ENCODE peak calls at places on chromosomes 5 and 9, in nine cellular contexts. Y, Q, Z, V, D, W, I, L and U are unnamed samples. For H3K27me3, the result is how much of the 10 kb centered on the place peaks cover.

GRCh38 chr5:154723740-154724505 is 31.3 kb upstream of the LARP1 start:
- DNase-seq in Y (no peak), Q (no peak), Z (no peak), V (no peak), D (no peak), W (no peak), I (peak), L (no peak), U (no peak)

GRCh38 chr9:136239963-136240330 is 5.7 kb downstream of the QSOX2 start:
- DNase-seq in Y (no peak), Q (no peak), Z (no peak), V (no peak), D (no peak), W (no peak), I (no peak), L (no peak), U (no peak)

GRCh38 chr5:73469878-73470277 is 21.3 kb upstream of the FOXD1 start:
- DNase-seq in Y (no peak), Q (no peak), Z (no peak), V (no peak), D (no peak), W (no peak), I (no peak), L (no peak), U (no peak)

GRCh38 chr9:136764301-136764891 is at the start of gene LCN15:
- DNase-seq in Y (no peak), Q (no peak), Z (no peak), V (peak), D (no peak), W (no peak), I (no peak), L (no peak), U (no peak)

GRCh38 chr5:150296496-150296895 is 6.2 kb downstream of the ARSI start:
- DNase-seq in Y (no peak), Q (no peak), Z (no peak), V (peak), D (no peak), W (no peak), I (no peak), L (no peak), U (no peak)

GRCh38 chr9:88722753-88723152 is 187.8 kb downstream of the NXNL2 start:
- DNase-seq in Y (no peak), Q (no peak), Z (no peak), V (no peak), D (no peak), W (no peak), I (no peak), L (no peak), U (no peak)

GRCh38 chr9:33408087-33408486 is 5.7 kb upstream of the AQP7 start:
- DNase-seq in Y (no peak), Q (no peak), Z (no peak), V (no peak), D (no peak), W (no peak), I (no peak), L (no peak), U (no peak)

GRCh38 chr5:132065351-132065937 is 5.0 kb downstream of the IL3 start:
- DNase-seq in Y (no peak), Q (no peak), Z (peak), V (peak), D (peak), W (peak), I (peak), L (peak), U (no peak)

GRCh38 chr9:93473411-93473810 is 20.0 kb upstream of the FAM120AOS start:
- DNase-seq in Y (no peak), Q (no peak), Z (no peak), V (no peak), D (no peak), W (no peak), I (no peak), L (no peak), U (no peak)

GRCh38 chr5:150598821-150599273 is 41.6 kb upstream of the SYNPO start:
- DNase-seq in Y (no peak), Q (no peak), Z (no peak), V (peak), D (no peak), W (peak), I (no peak), L (no peak), U (no peak)

GRCh38 chr9:121280715-121281613 is 13.0 kb downstream of the GSN start:
- DNase-seq in Y (no peak), Q (no peak), Z (no peak), V (no peak), D (no peak), W (no peak), I (no peak), L (no peak), U (no peak)

GRCh38 chr5:126369995-126370731 is 53.0 kb upstream of the GRAMD2B start:
- DNase-seq in Y (no peak), Q (no peak), Z (peak), V (no peak), D (no peak), W (no peak), I (peak), L (no peak), U (no peak)

GRCh38 chr9:17005085-17005484 is 129.8 kb upstream of the CNTLN start:
- DNase-seq in Y (no peak), Q (no peak), Z (peak), V (peak), D (no peak), W (peak), I (peak), L (no peak), U (no peak)

GRCh38 chr5:36389245-36389644 is 87.5 kb upstream of the RANBP3L start:
- DNase-seq in Y (no peak), Q (no peak), Z (no peak), V (no peak), D (no peak), W (peak), I (no peak), L (no peak), U (no peak)

GRCh38 chr5:42995152-42995751 is 44.9 kb downstream of the ANXA2R start:
- DNase-seq in Y (no peak), Q (no peak), Z (no peak), V (no peak), D (no peak), W (no peak), I (no peak), L (no peak), U (no peak)

GRCh38 chr9:22009563-22009867 is 410 bp upstream of the CDKN2B start:
- DNase-seq in Y (no peak), Q (no peak), Z (no peak), V (no peak), D (no peak), W (no peak), I (no peak), L (no peak), U (no peak)
- H3K27me3 ChIP-seq in Y (under half), Q (under half), Z (under half), V (under half), D (under half), W (under half), I (under half), L (under half), U (under half)

DNA sequence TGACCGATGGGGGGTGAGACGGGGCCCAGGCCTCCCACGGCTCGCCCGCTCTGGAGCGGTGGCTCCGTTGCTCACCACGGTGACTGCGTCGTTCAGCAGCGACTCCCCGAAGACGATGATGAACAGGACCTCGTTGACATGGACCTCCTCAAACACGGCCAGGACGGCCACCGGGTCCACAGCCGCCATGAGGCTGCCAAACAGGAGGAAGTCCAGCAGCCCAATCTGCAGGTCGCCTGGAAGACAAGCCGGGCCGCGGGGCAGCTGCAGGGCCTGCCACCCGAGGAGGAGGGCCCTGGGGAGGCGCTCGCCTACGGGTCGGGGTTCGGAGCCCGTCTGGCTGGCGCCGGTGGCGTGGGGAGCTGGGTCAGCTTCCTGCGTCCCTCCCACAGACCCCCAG is 36.0 kb downstream of the SLC9A3 start:
- DNase-seq in Y (no peak), Q (no peak), Z (no peak), V (no peak), D (no peak), W (no peak), I (no peak), L (no peak), U (no peak)
- H3K27ac ChIP-seq in Y (no peak), Q (no peak), Z (no peak), V (no peak), D (no peak), W (no peak), I (no peak), L (no peak), U (no peak)

GRCh38 chr9:126221480-126221879 is 105.1 kb upstream of the MVB12B start:
- DNase-seq in Y (no peak), Q (no peak), Z (no peak), V (no peak), D (no peak), W (no peak), I (no peak), L (no peak), U (no peak)

GRCh38 chr9:126218726-126219125 is 107.9 kb upstream of the MVB12B start:
- DNase-seq in Y (no peak), Q (no peak), Z (no peak), V (no peak), D (no peak), W (no peak), I (no peak), L (no peak), U (no peak)

GRCh38 chr9:126217797-126218196 is 108.8 kb upstream of the MVB12B start:
- DNase-seq in Y (no peak), Q (no peak), Z (no peak), V (no peak), D (peak), W (no peak), I (no peak), L (no peak), U (no peak)

GRCh38 chr9:126219166-126219565 is 107.5 kb upstream of the MVB12B start:
- DNase-seq in Y (no peak), Q (no peak), Z (no peak), V (no peak), D (no peak), W (no peak), I (no peak), L (no peak), U (no peak)

DNA sequence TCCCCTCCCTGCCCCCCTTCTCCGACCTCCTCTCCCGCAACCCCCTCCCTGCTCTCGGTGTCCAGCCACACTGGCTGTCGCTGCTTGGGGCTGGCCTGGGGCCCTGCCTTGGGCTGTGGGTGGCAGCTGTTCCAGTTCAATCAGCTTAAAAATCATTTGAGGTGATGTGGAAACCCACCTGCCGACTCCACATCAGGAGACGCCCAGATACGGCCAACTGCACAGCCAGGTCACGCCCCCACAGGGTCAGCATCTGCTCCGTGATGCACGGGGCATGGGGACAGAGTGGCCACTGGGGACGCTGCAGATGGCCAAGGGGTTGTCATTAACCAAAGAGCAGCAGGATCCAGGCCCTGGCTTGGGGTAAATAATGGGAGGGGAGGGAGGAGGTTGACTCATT is 106.9 kb upstream of the MVB12B start:
- DNase-seq in Y (no peak), Q (no peak), Z (no peak), V (no peak), D (peak), W (no peak), I (no peak), L (no peak), U (no peak)
- H3K27me3 ChIP-seq in Y (under half), Q (under half), Z (under half), V (under half), D (under half), W (half or more), I (under half), L (under half), U (under half)

DNA sequence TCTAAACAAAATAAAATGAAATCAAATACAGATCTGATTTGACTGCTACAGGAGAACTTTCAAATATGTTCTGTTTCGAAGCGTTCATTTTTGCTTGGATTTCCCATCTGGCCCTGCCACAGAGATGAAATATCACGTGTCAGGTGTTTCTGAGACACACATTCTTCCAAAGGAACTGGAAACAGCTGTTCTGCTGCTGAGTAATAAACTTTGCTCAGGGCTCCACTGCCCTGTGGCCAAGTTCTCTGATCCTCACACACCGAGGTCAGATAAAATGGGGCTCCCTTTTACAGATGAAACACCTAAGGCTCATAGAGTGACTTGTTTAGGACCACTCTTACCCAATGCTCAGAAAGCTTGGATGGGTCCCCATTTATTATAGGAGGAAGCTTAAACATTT is 42.5 kb downstream of the FRMPD1 start:
- DNase-seq in Y (no peak), Q (no peak), Z (peak), V (no peak), D (no peak), W (no peak), I (peak), L (no peak), U (no peak)
- H3K27ac ChIP-seq in Y (no peak), Q (no peak), Z (peak), V (no peak), D (no peak), W (no peak), I (no peak), L (no peak), U (no peak)

GRCh38 chr9:135151905-135152304 is 64.4 kb downstream of the OLFM1 start:
- DNase-seq in Y (no peak), Q (no peak), Z (no peak), V (no peak), D (no peak), W (no peak), I (no peak), L (no peak), U (no peak)
- H3K27me3 ChIP-seq in Y (under half), Q (half or more), Z (under half), V (under half), D (under half), W (half or more), I (under half), L (under half), U (under half)

GRCh38 chr5:141960449-141961323 is 2.7 kb upstream of the PCDH12 start:
- DNase-seq in Y (peak), Q (peak), Z (peak), V (peak), D (peak), W (peak), I (peak), L (peak), U (peak)

GRCh38 chr5:141960018-141960417 is 2.0 kb upstream of the PCDH12 start:
- DNase-seq in Y (no peak), Q (no peak), Z (no peak), V (no peak), D (no peak), W (peak), I (no peak), L (no peak), U (no peak)

GRCh38 chr5:141958773-141959172 is 771 bp upstream of the PCDH12 start:
- DNase-seq in Y (no peak), Q (no peak), Z (no peak), V (no peak), D (peak), W (peak), I (no peak), L (no peak), U (no peak)

GRCh38 chr5:141958113-141958512 is at the start of gene PCDH12:
- DNase-seq in Y (no peak), Q (no peak), Z (no peak), V (no peak), D (no peak), W (peak), I (no peak), L (no peak), U (no peak)

DNA sequence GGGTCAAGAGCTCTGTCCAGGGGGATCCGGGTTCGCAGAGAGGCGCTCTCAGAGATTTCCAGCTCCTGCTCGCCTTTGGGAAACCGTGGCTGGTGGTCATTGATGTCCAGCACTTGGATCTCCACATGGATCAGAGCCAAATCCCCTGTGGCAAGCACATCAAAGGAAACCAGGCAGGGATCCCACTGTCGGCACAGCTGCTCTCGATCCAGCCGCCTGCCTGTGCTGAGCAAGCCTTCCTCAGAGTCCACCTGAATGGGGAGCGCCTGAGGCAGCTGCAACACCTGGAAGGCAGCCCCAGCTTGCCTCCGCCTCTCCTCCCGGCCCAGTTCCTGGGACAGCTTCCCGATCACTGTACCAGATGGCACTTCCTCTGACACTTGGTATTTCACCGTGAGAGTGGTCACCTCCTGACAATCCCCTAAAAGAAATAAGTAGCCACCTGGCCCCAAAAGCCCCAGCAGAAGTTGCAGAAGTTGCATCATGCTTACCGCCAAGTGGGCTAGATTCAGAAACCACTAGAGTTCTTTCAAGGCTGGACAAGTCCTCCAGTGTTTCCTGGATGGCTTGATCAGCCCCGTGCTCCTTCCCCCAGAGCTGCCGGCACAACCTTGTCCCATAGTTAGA is 522 bp downstream of the PCDH12 start:
- DNase-seq in Y (no peak), Q (no peak), Z (no peak), V (no peak), D (no peak), W (no peak), I (no peak), L (no peak), U (no peak)
- H3K27ac ChIP-seq in Y (no peak), Q (no peak), Z (no peak), V (no peak), D (no peak), W (peak), I (no peak), L (no peak), U (no peak)

GRCh38 chr9:134560206-134560605 is 81.4 kb upstream of the COL5A1 start:
- DNase-seq in Y (no peak), Q (no peak), Z (no peak), V (no peak), D (no peak), W (no peak), I (no peak), L (no peak), U (no peak)
- H3K27me3 ChIP-seq in Y (under half), Q (under half), Z (under half), V (under half), D (under half), W (under half), I (under half), L (under half), U (under half)

DNA sequence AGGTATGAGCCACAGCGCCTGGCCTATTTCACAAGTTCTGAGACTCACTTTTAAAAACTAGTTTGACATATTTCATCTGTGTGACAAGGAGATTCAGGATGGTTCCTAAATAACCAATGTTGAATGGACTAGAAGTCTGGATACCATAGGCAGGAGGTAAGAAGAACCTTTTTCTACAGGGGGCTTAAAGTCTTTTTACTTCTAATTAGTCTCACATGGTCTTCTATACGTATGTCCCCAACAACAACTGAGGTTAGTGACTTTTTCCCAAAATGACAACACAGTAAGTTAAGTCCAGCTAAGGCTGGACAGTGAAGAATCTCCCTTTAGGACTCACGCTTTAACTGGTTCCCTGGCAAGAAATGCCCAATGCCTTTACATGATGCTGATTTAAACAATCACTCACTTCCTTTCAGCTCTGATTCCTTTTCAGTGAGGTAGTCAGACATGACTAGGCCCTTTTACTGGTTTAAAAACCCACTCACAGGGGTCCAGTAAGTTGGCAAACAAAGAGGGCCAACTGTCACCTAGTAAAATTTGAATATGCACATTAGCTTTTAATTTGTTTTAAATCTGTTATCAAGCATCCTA is 12.1 kb upstream of the HAUS6 start:
- DNase-seq in Y (no peak), Q (no peak), Z (no peak), V (no peak), D (no peak), W (no peak), I (no peak), L (no peak), U (no peak)
- H3K27ac ChIP-seq in Y (no peak), Q (no peak), Z (no peak), V (no peak), D (no peak), W (no peak), I (no peak), L (no peak), U (no peak)